ENCODE peak calls at places on chromosomes 11 and 22, in four cellular contexts. A is sigmoid colon, L is cardiac muscle cell, H is spleen. T is an unnamed sample.

GRCh38 chr11:60195923-60196368 is 13.1 kb upstream of the MS4A6A start:
- DNase-seq in A (no peak), L (no peak), H (no peak), T (no peak)

GRCh38 chr11:18324381-18324780 is 2.0 kb downstream of the GTF2H1 start:
- DNase-seq in A (no peak), L (no peak), H (no peak), T (no peak)

GRCh38 chr22:20905415-20906386 is 11.5 kb upstream of the CRKL start:
- DNase-seq in A (no peak), L (no peak), H (no peak), T (no peak)

GRCh38 chr22:46422896-46423295 is 87.4 kb downstream of the TRMU start:
- DNase-seq in A (no peak), L (no peak), H (no peak), T (no peak)

GRCh38 chr22:36201630-36202312 is at the start of gene APOL4:
- DNase-seq in A (peak; percentile 88), L (no peak), H (no peak), T (no peak)

GRCh38 chr22:37794376-37794775 is 13.4 kb upstream of the GCAT start:
- DNase-seq in A (no peak), L (no peak), H (no peak), T (no peak)

GRCh38 chr22:43667658-43668057 is 144.4 kb downstream of the EFCAB6 start:
- DNase-seq in A (no peak), L (no peak), H (no peak), T (no peak)

GRCh38 chr22:32005453-32005852 is 37.6 kb upstream of the SLC5A1 start:
- DNase-seq in A (no peak), L (no peak), H (no peak), T (no peak)

GRCh38 chr22:28019360-28019759 is 100.3 kb upstream of the PITPNB start:
- DNase-seq in A (peak; percentile 61), L (no peak), H (peak; percentile 65), T (peak; percentile 28)

GRCh38 chr11:65323813-65324212 is 9.1 kb downstream of the CDC42EP2 start:
- DNase-seq in A (no peak), L (no peak), H (no peak), T (no peak)

GRCh38 chr11:77065878-77066228 is 918 bp upstream of the CAPN5 start:
- DNase-seq in A (peak; percentile 81), L (no peak), H (no peak), T (no peak)

GRCh38 chr11:118691926-118692830 is 12.7 kb upstream of the TREH start:
- DNase-seq in A (no peak), L (no peak), H (peak; percentile 80), T (no peak)

GRCh38 chr11:126149759-126150236 is 61.7 kb downstream of the RPUSD4 start:
- DNase-seq in A (peak; percentile 46), L (no peak), H (peak; percentile 71), T (no peak)

GRCh38 chr22:37146507-37147180 is 3.1 kb downstream of the IL2RB start:
- DNase-seq in A (no peak), L (no peak), H (peak; percentile 36), T (no peak)

GRCh38 chr22:42770941-42771647 is 50.4 kb upstream of the A4GALT start:
- DNase-seq in A (no peak), L (no peak), H (no peak), T (no peak)

GRCh38 chr22:22848364-22848866 is 39.2 kb upstream of the IGLL5 start:
- DNase-seq in A (no peak), L (no peak), H (peak; percentile 85), T (peak; percentile 69)

GRCh38 chr11:17413414-17414316 is 25.2 kb upstream of the KCNJ11 start:
- DNase-seq in A (no peak), L (no peak), H (peak; percentile 34), T (no peak)

GRCh38 chr11:32138902-32139301 is 48.0 kb downstream of the RCN1 start:
- DNase-seq in A (no peak), L (no peak), H (no peak), T (no peak)

GRCh38 chr22:24090581-24090980 is 79.5 kb downstream of the CABIN1 start:
- DNase-seq in A (peak; percentile 30), L (no peak), H (peak; percentile 33), T (no peak)

GRCh38 chr22:41898645-41899044 is 16.2 kb downstream of the SHISA8 start:
- DNase-seq in A (no peak), L (no peak), H (no peak), T (no peak)

GRCh38 chr11:29190313-29190712 is 826.5 kb downstream of the KCNA4 start:
- DNase-seq in A (no peak), L (no peak), H (no peak), T (no peak)

GRCh38 chr11:121321614-121322243 is 29.2 kb downstream of the SC5D start:
- DNase-seq in A (no peak), L (peak; percentile 24), H (no peak), T (no peak)

GRCh38 chr22:29265306-29265705 is 2.5 kb downstream of the RHBDD3 start:
- DNase-seq in A (no peak), L (no peak), H (peak; percentile 75), T (no peak)

GRCh38 chr22:44697423-44698179 is 4.4 kb upstream of the PRR5 start:
- DNase-seq in A (peak; percentile 86), L (peak; percentile 85), H (peak; percentile 94), T (peak; percentile 88)

GRCh38 chr11:125517116-125517804 is 21.2 kb upstream of the FEZ1 start:
- DNase-seq in A (no peak), L (peak; percentile 25), H (no peak), T (no peak)

GRCh38 chr11:128146926-128147605 is 440.3 kb downstream of the ETS1 start:
- DNase-seq in A (no peak), L (no peak), H (no peak), T (no peak)

GRCh38 chr22:36546092-36546804 is 17.3 kb upstream of the EIF3D start:
- DNase-seq in A (no peak), L (peak; percentile 70), H (no peak), T (peak; percentile 40)

GRCh38 chr22:20011123-20011992 is 5.3 kb downstream of the ARVCF start:
- DNase-seq in A (no peak), L (no peak), H (peak; percentile 56), T (no peak)

DNA sequence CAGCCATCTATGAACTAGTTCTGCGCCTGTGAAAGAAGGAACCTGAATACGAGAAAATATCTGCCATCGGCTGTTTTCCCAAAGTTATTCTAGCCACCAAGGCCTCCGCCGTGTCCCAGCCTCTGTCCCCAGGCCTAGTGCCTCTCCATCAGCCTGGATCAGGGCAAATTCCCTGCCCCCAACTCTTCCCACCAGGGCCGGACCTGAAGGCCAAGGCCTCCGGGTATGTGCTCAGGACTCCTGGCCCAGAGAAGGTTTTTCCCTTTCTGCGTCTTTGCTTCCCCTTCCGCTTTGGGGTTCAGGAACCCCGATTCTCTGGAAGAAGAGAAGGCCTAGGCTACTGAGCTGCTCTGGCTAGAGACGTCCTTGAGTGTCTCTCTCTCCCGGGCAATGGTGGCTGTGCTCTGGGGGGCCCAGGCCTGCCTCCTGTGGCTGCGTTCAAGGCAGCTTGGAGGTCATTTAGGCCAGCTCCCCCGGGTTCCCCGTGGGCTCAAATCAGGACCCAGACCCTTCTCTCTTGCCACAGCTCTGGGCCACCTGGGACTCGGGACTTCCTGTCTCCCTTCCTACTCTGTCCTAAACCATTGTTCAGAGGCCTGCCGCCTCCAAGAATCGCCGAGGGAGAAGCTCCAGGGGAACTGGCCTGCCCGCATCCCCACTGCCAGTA is 1.6 kb downstream of the ALX4 start:
- DNase-seq in A (no peak), L (no peak), H (no peak), T (no peak)
- H3K27me3 ChIP-seq in A (peaks cover 99% of the 10 kb centered on the region), L (peaks cover 100% of the 10 kb centered on the region), H (peaks cover 100% of the 10 kb centered on the region), T (no peaks in the 10 kb centered on the region)

DNA sequence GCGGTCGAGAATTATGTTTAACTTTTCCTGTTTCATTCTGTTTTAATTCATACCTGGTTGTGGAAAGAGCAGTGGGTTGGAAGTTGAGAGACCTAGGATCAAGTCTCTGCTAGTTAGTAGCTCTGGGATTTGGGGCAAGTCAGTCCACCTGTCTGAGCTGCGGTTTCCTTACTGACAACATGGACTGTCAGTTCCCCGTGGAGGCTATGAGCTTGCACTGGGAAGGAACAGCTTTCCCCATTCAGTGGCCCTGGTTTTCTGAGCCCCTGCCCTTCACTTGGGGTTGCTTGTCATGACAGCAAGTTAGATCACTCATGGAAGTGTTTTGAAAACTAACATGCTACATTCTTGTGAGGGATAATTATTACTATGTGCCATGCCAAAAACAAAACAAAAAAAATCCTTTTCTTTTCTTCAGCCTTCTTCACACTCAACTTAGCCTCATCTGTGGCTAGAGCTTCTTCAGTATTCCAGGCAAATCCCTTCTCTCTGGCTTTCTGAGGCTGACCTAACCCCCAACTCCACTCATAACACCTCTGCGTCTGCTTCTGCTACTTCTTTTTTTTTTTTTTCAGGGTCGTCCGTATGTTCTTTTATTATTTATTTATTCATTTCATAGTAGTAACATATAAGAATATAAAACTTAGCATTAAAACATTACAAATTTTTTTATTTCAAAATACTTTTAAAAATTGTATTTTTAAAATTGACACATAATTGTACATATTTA is 43.0 kb upstream of the ZBED5 start:
- DNase-seq in A (no peak), L (peak; percentile 19), H (no peak), T (no peak)
- H3K27ac ChIP-seq in A (peak overlapping the region; percentile 94), L (peak overlapping the region; percentile 90), H (peak overlapping the region; percentile 76), T (peak overlapping the region; percentile 90)

GRCh38 chr11:66410191-66410590 is 10.6 kb upstream of the NPAS4 start:
- DNase-seq in A (no peak), L (no peak), H (no peak), T (no peak)

GRCh38 chr11:66413167-66413566 is 7.7 kb upstream of the NPAS4 start:
- DNase-seq in A (no peak), L (no peak), H (no peak), T (no peak)

GRCh38 chr11:66409226-66409625 is 11.6 kb upstream of the NPAS4 start:
- DNase-seq in A (no peak), L (no peak), H (no peak), T (no peak)

GRCh38 chr11:66412110-66412509 is 8.7 kb upstream of the NPAS4 start:
- DNase-seq in A (no peak), L (no peak), H (peak; percentile 56), T (no peak)

GRCh38 chr11:66411323-66411722 is 9.5 kb upstream of the NPAS4 start:
- DNase-seq in A (no peak), L (no peak), H (no peak), T (no peak)
- H3K27me3 ChIP-seq in A (no peaks in the 10 kb centered on the region), L (no peaks in the 10 kb centered on the region), H (peaks cover 84% of the 10 kb centered on the region), T (no peaks in the 10 kb centered on the region)

GRCh38 chr22:38882480-38882879 is 10.5 kb upstream of the CBX6 start:
- DNase-seq in A (no peak), L (no peak), H (no peak), T (no peak)

GRCh38 chr22:38879961-38880360 is 7.9 kb upstream of the CBX6 start:
- DNase-seq in A (no peak), L (no peak), H (no peak), T (no peak)

GRCh38 chr22:38881997-38882396 is 10.0 kb upstream of the CBX6 start:
- DNase-seq in A (no peak), L (no peak), H (no peak), T (no peak)

GRCh38 chr22:38881464-38881871 is 9.5 kb upstream of the CBX6 start:
- DNase-seq in A (peak; percentile 90), L (peak; percentile 67), H (no peak), T (peak; percentile 18)

DNA sequence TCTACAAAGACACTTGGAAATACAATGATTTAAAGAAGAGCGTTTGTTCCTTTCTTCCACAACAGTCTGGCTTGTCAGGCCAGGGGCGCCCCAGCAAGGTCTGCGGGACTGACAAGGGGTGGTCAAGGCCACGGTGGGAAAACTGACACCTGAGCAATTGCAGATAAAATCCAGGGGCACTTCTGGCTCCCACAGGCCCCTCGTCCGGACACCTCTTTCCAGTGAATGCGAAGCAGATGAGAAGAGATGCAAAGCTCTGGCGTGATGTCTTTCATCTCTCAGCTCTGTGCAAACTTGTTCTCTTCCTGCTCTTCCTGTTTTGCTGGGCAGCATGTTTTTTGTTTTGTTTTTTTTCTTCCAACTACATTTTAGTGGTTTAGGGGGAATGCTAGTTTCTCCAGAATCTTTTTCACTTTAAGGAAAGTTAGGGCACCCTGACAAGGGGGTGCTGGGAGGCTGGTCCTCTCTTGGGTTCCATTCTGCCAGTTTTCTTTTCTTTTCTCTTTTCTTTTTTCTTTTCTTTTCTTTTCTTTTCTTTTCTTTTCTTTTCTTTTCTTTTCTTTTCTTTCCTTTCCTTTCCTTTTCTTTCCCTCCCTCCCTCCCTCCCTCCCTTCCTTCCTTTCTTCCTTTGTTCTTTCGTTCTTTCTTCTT is 11.1 kb upstream of the CBX6 start:
- DNase-seq in A (no peak), L (no peak), H (no peak), T (no peak)
- H3K27ac ChIP-seq in A (peak overlapping the region; percentile 89), L (peak overlapping the region; percentile 98), H (peak overlapping the region; percentile 67), T (no peak overlapping the region)

T was measured in SJSA1.